ENCODE peak calls at places on chromosomes 12 and 14, in four cellular contexts. One of them, this sample, is unnamed.

GRCh38 chr12:71840226-71840847 is 778 bp downstream of the TBC1D15 start:
- DNase-seq in frontal cortex: no peak
- DNase-seq in stimulated activated CD8-positive, alpha-beta memory T cell treated with anti-CD3 and anti-CD28 coated beads, Interleukin-12 subunit alpha, Interleukin-12 subunit beta, amount 100 ng/mL, for 1 hour: peak
- DNase-seq in natural killer cell: peak
- DNase-seq in this sample: no peak

GRCh38 chr12:94555687-94556086 is 94.7 kb downstream of the TMCC3 start:
- DNase-seq in natural killer cell: no peak
- DNase-seq in frontal cortex: no peak
- DNase-seq in stimulated activated CD8-positive, alpha-beta memory T cell treated with anti-CD3 and anti-CD28 coated beads, Interleukin-12 subunit alpha, Interleukin-12 subunit beta, amount 100 ng/mL, for 1 hour: no peak
- DNase-seq in this sample: no peak

GRCh38 chr14:102683399-102684275 is 91.2 kb downstream of the RCOR1 start:
- DNase-seq in stimulated activated CD8-positive, alpha-beta memory T cell treated with anti-CD3 and anti-CD28 coated beads, Interleukin-12 subunit alpha, Interleukin-12 subunit beta, amount 100 ng/mL, for 1 hour: no peak
- DNase-seq in natural killer cell: no peak
- DNase-seq in frontal cortex: no peak
- DNase-seq in this sample: no peak

GRCh38 chr12:27635349-27635972 is 60.8 kb upstream of the REP15 start:
- DNase-seq in stimulated activated CD8-positive, alpha-beta memory T cell treated with anti-CD3 and anti-CD28 coated beads, Interleukin-12 subunit alpha, Interleukin-12 subunit beta, amount 100 ng/mL, for 1 hour: no peak
- DNase-seq in frontal cortex: peak
- DNase-seq in natural killer cell: no peak
- DNase-seq in this sample: no peak

GRCh38 chr12:23484238-23484637 is 465.2 kb downstream of the SOX5 start:
- DNase-seq in stimulated activated CD8-positive, alpha-beta memory T cell treated with anti-CD3 and anti-CD28 coated beads, Interleukin-12 subunit alpha, Interleukin-12 subunit beta, amount 100 ng/mL, for 1 hour: no peak
- DNase-seq in natural killer cell: no peak
- DNase-seq in frontal cortex: no peak
- DNase-seq in this sample: no peak

GRCh38 chr14:61472801-61473376 is 151.5 kb downstream of the PRKCH start:
- DNase-seq in frontal cortex: no peak
- DNase-seq in stimulated activated CD8-positive, alpha-beta memory T cell treated with anti-CD3 and anti-CD28 coated beads, Interleukin-12 subunit alpha, Interleukin-12 subunit beta, amount 100 ng/mL, for 1 hour: peak
- DNase-seq in natural killer cell: no peak
- DNase-seq in this sample: no peak

GRCh38 chr12:6235906-6236640 is 35.9 kb downstream of the CD9 start:
- DNase-seq in frontal cortex: no peak
- DNase-seq in stimulated activated CD8-positive, alpha-beta memory T cell treated with anti-CD3 and anti-CD28 coated beads, Interleukin-12 subunit alpha, Interleukin-12 subunit beta, amount 100 ng/mL, for 1 hour: no peak
- DNase-seq in natural killer cell: no peak
- DNase-seq in this sample: no peak

GRCh38 chr14:27390130-27390529 is 792.3 kb upstream of the NOVA1 start:
- DNase-seq in frontal cortex: no peak
- DNase-seq in stimulated activated CD8-positive, alpha-beta memory T cell treated with anti-CD3 and anti-CD28 coated beads, Interleukin-12 subunit alpha, Interleukin-12 subunit beta, amount 100 ng/mL, for 1 hour: no peak
- DNase-seq in natural killer cell: no peak
- DNase-seq in this sample: no peak

GRCh38 chr12:41185946-41186345 is 2.2 kb upstream of the PDZRN4 start:
- DNase-seq in natural killer cell: no peak
- DNase-seq in frontal cortex: no peak
- DNase-seq in stimulated activated CD8-positive, alpha-beta memory T cell treated with anti-CD3 and anti-CD28 coated beads, Interleukin-12 subunit alpha, Interleukin-12 subunit beta, amount 100 ng/mL, for 1 hour: no peak
- DNase-seq in this sample: no peak

GRCh38 chr12:124565071-124565491 is 2.3 kb downstream of the NCOR2 start:
- DNase-seq in stimulated activated CD8-positive, alpha-beta memory T cell treated with anti-CD3 and anti-CD28 coated beads, Interleukin-12 subunit alpha, Interleukin-12 subunit beta, amount 100 ng/mL, for 1 hour: no peak
- DNase-seq in natural killer cell: no peak
- DNase-seq in frontal cortex: peak
- DNase-seq in this sample: no peak

GRCh38 chr14:30990766-30991165 is 34.7 kb upstream of the AP4S1 start:
- DNase-seq in natural killer cell: no peak
- DNase-seq in stimulated activated CD8-positive, alpha-beta memory T cell treated with anti-CD3 and anti-CD28 coated beads, Interleukin-12 subunit alpha, Interleukin-12 subunit beta, amount 100 ng/mL, for 1 hour: no peak
- DNase-seq in frontal cortex: no peak
- DNase-seq in this sample: no peak

GRCh38 chr12:111578276-111578970 is 20.7 kb downstream of the ATXN2 start:
- DNase-seq in stimulated activated CD8-positive, alpha-beta memory T cell treated with anti-CD3 and anti-CD28 coated beads, Interleukin-12 subunit alpha, Interleukin-12 subunit beta, amount 100 ng/mL, for 1 hour: no peak
- DNase-seq in frontal cortex: no peak
- DNase-seq in natural killer cell: no peak
- DNase-seq in this sample: no peak

GRCh38 chr12:71312767-71313375 is 126.7 kb upstream of the LGR5 start:
- DNase-seq in stimulated activated CD8-positive, alpha-beta memory T cell treated with anti-CD3 and anti-CD28 coated beads, Interleukin-12 subunit alpha, Interleukin-12 subunit beta, amount 100 ng/mL, for 1 hour: no peak
- DNase-seq in frontal cortex: no peak
- DNase-seq in natural killer cell: no peak
- DNase-seq in this sample: no peak

GRCh38 chr14:90495357-90496276 is 98.8 kb downstream of the CALM1 start:
- DNase-seq in stimulated activated CD8-positive, alpha-beta memory T cell treated with anti-CD3 and anti-CD28 coated beads, Interleukin-12 subunit alpha, Interleukin-12 subunit beta, amount 100 ng/mL, for 1 hour: peak
- DNase-seq in natural killer cell: peak
- DNase-seq in frontal cortex: peak
- DNase-seq in this sample: no peak

GRCh38 chr12:32896438-32897275 is at the start of gene PKP2:
- DNase-seq in natural killer cell: no peak
- DNase-seq in stimulated activated CD8-positive, alpha-beta memory T cell treated with anti-CD3 and anti-CD28 coated beads, Interleukin-12 subunit alpha, Interleukin-12 subunit beta, amount 100 ng/mL, for 1 hour: no peak
- DNase-seq in frontal cortex: peak
- DNase-seq in this sample: no peak

GRCh38 chr14:54207476-54207875 is 189.3 kb upstream of the CDKN3 start:
- DNase-seq in natural killer cell: no peak
- DNase-seq in frontal cortex: no peak
- DNase-seq in stimulated activated CD8-positive, alpha-beta memory T cell treated with anti-CD3 and anti-CD28 coated beads, Interleukin-12 subunit alpha, Interleukin-12 subunit beta, amount 100 ng/mL, for 1 hour: no peak
- DNase-seq in this sample: no peak

GRCh38 chr14:104294628-104294982 is 156.2 kb downstream of the KIF26A start:
- DNase-seq in frontal cortex: no peak
- DNase-seq in stimulated activated CD8-positive, alpha-beta memory T cell treated with anti-CD3 and anti-CD28 coated beads, Interleukin-12 subunit alpha, Interleukin-12 subunit beta, amount 100 ng/mL, for 1 hour: no peak
- DNase-seq in natural killer cell: no peak
- DNase-seq in this sample: peak

GRCh38 chr12:77746108-77746507 is 84.6 kb upstream of the NAV3 start:
- DNase-seq in stimulated activated CD8-positive, alpha-beta memory T cell treated with anti-CD3 and anti-CD28 coated beads, Interleukin-12 subunit alpha, Interleukin-12 subunit beta, amount 100 ng/mL, for 1 hour: no peak
- DNase-seq in natural killer cell: no peak
- DNase-seq in frontal cortex: no peak
- DNase-seq in this sample: no peak

GRCh38 chr14:96104469-96105057 is 65.4 kb downstream of the C14orf132 start:
- DNase-seq in frontal cortex: no peak
- DNase-seq in natural killer cell: no peak
- DNase-seq in stimulated activated CD8-positive, alpha-beta memory T cell treated with anti-CD3 and anti-CD28 coated beads, Interleukin-12 subunit alpha, Interleukin-12 subunit beta, amount 100 ng/mL, for 1 hour: no peak
- DNase-seq in this sample: no peak

GRCh38 chr12:57810450-57810849 is 8.1 kb downstream of the AVIL start:
- DNase-seq in frontal cortex: no peak
- DNase-seq in stimulated activated CD8-positive, alpha-beta memory T cell treated with anti-CD3 and anti-CD28 coated beads, Interleukin-12 subunit alpha, Interleukin-12 subunit beta, amount 100 ng/mL, for 1 hour: no peak
- DNase-seq in natural killer cell: no peak
- DNase-seq in this sample: no peak

GRCh38 chr14:75281691-75282000 is 3.0 kb downstream of the FOS start:
- DNase-seq in frontal cortex: no peak
- DNase-seq in stimulated activated CD8-positive, alpha-beta memory T cell treated with anti-CD3 and anti-CD28 coated beads, Interleukin-12 subunit alpha, Interleukin-12 subunit beta, amount 100 ng/mL, for 1 hour: no peak
- DNase-seq in natural killer cell: no peak
- DNase-seq in this sample: no peak

GRCh38 chr14:106848330-106849121 is 1322.1 kb downstream of the TMEM121 start:
- DNase-seq in natural killer cell: no peak
- DNase-seq in stimulated activated CD8-positive, alpha-beta memory T cell treated with anti-CD3 and anti-CD28 coated beads, Interleukin-12 subunit alpha, Interleukin-12 subunit beta, amount 100 ng/mL, for 1 hour: no peak
- DNase-seq in frontal cortex: no peak
- DNase-seq in this sample: no peak

GRCh38 chr14:99597911-99598600 is 6.0 kb downstream of the CCDC85C start:
- DNase-seq in frontal cortex: no peak
- DNase-seq in stimulated activated CD8-positive, alpha-beta memory T cell treated with anti-CD3 and anti-CD28 coated beads, Interleukin-12 subunit alpha, Interleukin-12 subunit beta, amount 100 ng/mL, for 1 hour: no peak
- DNase-seq in natural killer cell: no peak
- DNase-seq in this sample: no peak

GRCh38 chr14:77248666-77249065 is 22.3 kb downstream of the NGB start:
- DNase-seq in frontal cortex: no peak
- DNase-seq in stimulated activated CD8-positive, alpha-beta memory T cell treated with anti-CD3 and anti-CD28 coated beads, Interleukin-12 subunit alpha, Interleukin-12 subunit beta, amount 100 ng/mL, for 1 hour: no peak
- DNase-seq in natural killer cell: no peak
- DNase-seq in this sample: no peak

GRCh38 chr12:19165446-19165845 is 35.9 kb downstream of the PLEKHA5 start:
- DNase-seq in stimulated activated CD8-positive, alpha-beta memory T cell treated with anti-CD3 and anti-CD28 coated beads, Interleukin-12 subunit alpha, Interleukin-12 subunit beta, amount 100 ng/mL, for 1 hour: no peak
- DNase-seq in natural killer cell: no peak
- DNase-seq in frontal cortex: no peak
- DNase-seq in this sample: no peak

GRCh38 chr12:76927170-76927784 is 48.5 kb upstream of the CSRP2 start:
- DNase-seq in frontal cortex: no peak
- DNase-seq in stimulated activated CD8-positive, alpha-beta memory T cell treated with anti-CD3 and anti-CD28 coated beads, Interleukin-12 subunit alpha, Interleukin-12 subunit beta, amount 100 ng/mL, for 1 hour: no peak
- DNase-seq in natural killer cell: no peak
- DNase-seq in this sample: no peak

GRCh38 chr14:91323671-91324605 is 79.4 kb upstream of the GPR68 start:
- DNase-seq in frontal cortex: peak
- DNase-seq in stimulated activated CD8-positive, alpha-beta memory T cell treated with anti-CD3 and anti-CD28 coated beads, Interleukin-12 subunit alpha, Interleukin-12 subunit beta, amount 100 ng/mL, for 1 hour: peak
- DNase-seq in natural killer cell: peak
- DNase-seq in this sample: peak

GRCh38 chr12:8078400-8078799 is 3.7 kb upstream of the NECAP1 start:
- DNase-seq in frontal cortex: no peak
- DNase-seq in stimulated activated CD8-positive, alpha-beta memory T cell treated with anti-CD3 and anti-CD28 coated beads, Interleukin-12 subunit alpha, Interleukin-12 subunit beta, amount 100 ng/mL, for 1 hour: peak
- DNase-seq in natural killer cell: no peak
- DNase-seq in this sample: peak

GRCh38 chr12:70643927-70644326 is 6.7 kb upstream of the PTPRB start:
- DNase-seq in natural killer cell: no peak
- DNase-seq in stimulated activated CD8-positive, alpha-beta memory T cell treated with anti-CD3 and anti-CD28 coated beads, Interleukin-12 subunit alpha, Interleukin-12 subunit beta, amount 100 ng/mL, for 1 hour: no peak
- DNase-seq in frontal cortex: no peak
- DNase-seq in this sample: no peak

GRCh38 chr12:49503674-49504180 is 35.1 kb upstream of the KCNH3 start:
- DNase-seq in frontal cortex: no peak
- DNase-seq in natural killer cell: no peak
- DNase-seq in stimulated activated CD8-positive, alpha-beta memory T cell treated with anti-CD3 and anti-CD28 coated beads, Interleukin-12 subunit alpha, Interleukin-12 subunit beta, amount 100 ng/mL, for 1 hour: no peak
- DNase-seq in this sample: no peak

GRCh38 chr12:25051583-25052190 is 102.8 kb upstream of the BCAT1 start:
- DNase-seq in frontal cortex: no peak
- DNase-seq in stimulated activated CD8-positive, alpha-beta memory T cell treated with anti-CD3 and anti-CD28 coated beads, Interleukin-12 subunit alpha, Interleukin-12 subunit beta, amount 100 ng/mL, for 1 hour: peak
- DNase-seq in natural killer cell: peak
- DNase-seq in this sample: no peak

GRCh38 chr14:92254786-92255185 is 68.2 kb upstream of the SLC24A4 start:
- DNase-seq in stimulated activated CD8-positive, alpha-beta memory T cell treated with anti-CD3 and anti-CD28 coated beads, Interleukin-12 subunit alpha, Interleukin-12 subunit beta, amount 100 ng/mL, for 1 hour: no peak
- DNase-seq in frontal cortex: no peak
- DNase-seq in natural killer cell: no peak
- DNase-seq in this sample: no peak

GRCh38 chr12:76143343-76144252 is 59.1 kb upstream of the NAP1L1 start:
- DNase-seq in frontal cortex: no peak
- DNase-seq in natural killer cell: no peak
- DNase-seq in stimulated activated CD8-positive, alpha-beta memory T cell treated with anti-CD3 and anti-CD28 coated beads, Interleukin-12 subunit alpha, Interleukin-12 subunit beta, amount 100 ng/mL, for 1 hour: no peak
- DNase-seq in this sample: no peak

GRCh38 chr14:60722836-60723217 is 1.3 kb downstream of the SIX4 start:
- DNase-seq in stimulated activated CD8-positive, alpha-beta memory T cell treated with anti-CD3 and anti-CD28 coated beads, Interleukin-12 subunit alpha, Interleukin-12 subunit beta, amount 100 ng/mL, for 1 hour: no peak
- DNase-seq in frontal cortex: peak
- DNase-seq in natural killer cell: no peak
- DNase-seq in this sample: no peak

GRCh38 chr12:2396448-2396871 is 343.7 kb downstream of the CACNA1C start:
- DNase-seq in stimulated activated CD8-positive, alpha-beta memory T cell treated with anti-CD3 and anti-CD28 coated beads, Interleukin-12 subunit alpha, Interleukin-12 subunit beta, amount 100 ng/mL, for 1 hour: no peak
- DNase-seq in natural killer cell: no peak
- DNase-seq in frontal cortex: no peak
- DNase-seq in this sample: no peak

GRCh38 chr14:104883681-104884361 is 18.8 kb downstream of the CEP170B start:
- DNase-seq in frontal cortex: no peak
- DNase-seq in stimulated activated CD8-positive, alpha-beta memory T cell treated with anti-CD3 and anti-CD28 coated beads, Interleukin-12 subunit alpha, Interleukin-12 subunit beta, amount 100 ng/mL, for 1 hour: no peak
- DNase-seq in natural killer cell: no peak
- DNase-seq in this sample: no peak

GRCh38 chr14:73753043-73753886 is 39.1 kb upstream of the PNMA1 start:
- DNase-seq in frontal cortex: no peak
- DNase-seq in natural killer cell: no peak
- DNase-seq in stimulated activated CD8-positive, alpha-beta memory T cell treated with anti-CD3 and anti-CD28 coated beads, Interleukin-12 subunit alpha, Interleukin-12 subunit beta, amount 100 ng/mL, for 1 hour: no peak
- DNase-seq in this sample: no peak

GRCh38 chr14:38721822-38722431 is 381.1 kb downstream of the SEC23A start:
- DNase-seq in natural killer cell: no peak
- DNase-seq in stimulated activated CD8-positive, alpha-beta memory T cell treated with anti-CD3 and anti-CD28 coated beads, Interleukin-12 subunit alpha, Interleukin-12 subunit beta, amount 100 ng/mL, for 1 hour: no peak
- DNase-seq in frontal cortex: peak
- DNase-seq in this sample: no peak